ENCODE peak calls at places on chromosome 1, in ten cellular contexts. B is BE2C; C is fibroblast of lung; F is upper lobe of left lung; V is Panc1; G is kidney; A is heart right ventricle; R is lower lobe of right lung; W is CD8-positive, alpha-beta T cell; U is stomach. N is an unnamed sample.

GRCh38 chr1:72438270-72438669 is 155.9 kb upstream of the NEGR1 start:
- DNase-seq in B (no peak), C (peak; percentile 9), F (no peak), V (no peak), G (no peak), A (no peak), R (no peak), W (no peak), U (no peak), N (no peak)

GRCh38 chr1:72649211-72649888 is 367.0 kb upstream of the NEGR1 start:
- DNase-seq in B (no peak), C (no peak), F (no peak), V (no peak), G (peak; percentile 57), A (no peak), R (peak; percentile 40), W (no peak), U (no peak), N (no peak)

GRCh38 chr1:244271004-244271403 is 180.7 kb downstream of the ADSS2 start:
- DNase-seq in B (no peak), C (no peak), F (no peak), V (no peak), G (no peak), A (no peak), R (no peak), W (no peak), U (no peak), N (no peak)

GRCh38 chr1:111878096-111878495 is 111.4 kb downstream of the KCND3 start:
- DNase-seq in B (no peak), C (no peak), F (no peak), V (no peak), G (no peak), A (no peak), R (no peak), W (no peak), U (no peak), N (no peak)

GRCh38 chr1:209307836-209308235 is 275.7 kb upstream of the CAMK1G start:
- DNase-seq in B (no peak), C (no peak), F (no peak), V (no peak), G (no peak), A (no peak), R (no peak), W (no peak), U (no peak), N (no peak)

GRCh38 chr1:200161801-200162200 is 134.3 kb downstream of the NR5A2 start:
- DNase-seq in B (no peak), C (no peak), F (no peak), V (no peak), G (no peak), A (no peak), R (no peak), W (no peak), U (no peak), N (no peak)

GRCh38 chr1:167454304-167454928 is 63.9 kb downstream of the CD247 start:
- DNase-seq in B (peak; percentile 43), C (no peak), F (no peak), V (no peak), G (no peak), A (no peak), R (no peak), W (no peak), U (no peak), N (peak; percentile 44)

GRCh38 chr1:16224472-16224871 is 12.0 kb upstream of the ARHGEF19 start:
- DNase-seq in B (no peak), C (no peak), F (no peak), V (no peak), G (no peak), A (no peak), R (no peak), W (no peak), U (no peak), N (no peak)

GRCh38 chr1:91783423-91784162 is 102.4 kb downstream of the TGFBR3 start:
- DNase-seq in B (no peak), C (peak; percentile 84), F (no peak), V (no peak), G (no peak), A (no peak), R (no peak), W (no peak), U (no peak), N (no peak)

GRCh38 chr1:161706483-161707347 is at the start of gene FCRLA:
- DNase-seq in B (no peak), C (peak; percentile 74), F (no peak), V (no peak), G (no peak), A (peak; percentile 54), R (no peak), W (no peak), U (no peak), N (no peak)

GRCh38 chr1:181541947-181542346 is 58.6 kb downstream of the CACNA1E start:
- DNase-seq in B (no peak), C (peak; percentile 0), F (peak; percentile 31), V (no peak), G (no peak), A (peak; percentile 13), R (no peak), W (no peak), U (no peak), N (no peak)

GRCh38 chr1:171743014-171743870 is 1.4 kb upstream of the VAMP4 start:
- DNase-seq in B (no peak), C (peak; percentile 87), F (no peak), V (peak; percentile 59), G (no peak), A (no peak), R (no peak), W (no peak), U (no peak), N (no peak)

GRCh38 chr1:39003787-39004186 is 12.7 kb downstream of the AKIRIN1 start:
- DNase-seq in B (no peak), C (no peak), F (no peak), V (no peak), G (no peak), A (no peak), R (no peak), W (no peak), U (no peak), N (no peak)

GRCh38 chr1:19484793-19485361 is 462 bp downstream of the CAPZB start:
- DNase-seq in B (peak; percentile 25), C (no peak), F (no peak), V (no peak), G (no peak), A (no peak), R (peak; percentile 53), W (no peak), U (no peak), N (no peak)

GRCh38 chr1:86507935-86508582 is 38.8 kb upstream of the CLCA4 start:
- DNase-seq in B (no peak), C (peak; percentile 65), F (peak; percentile 49), V (no peak), G (no peak), A (no peak), R (no peak), W (no peak), U (no peak), N (no peak)

GRCh38 chr1:13550663-13551062 is 33.0 kb upstream of the PDPN start:
- DNase-seq in B (no peak), C (no peak), F (no peak), V (no peak), G (no peak), A (no peak), R (no peak), W (no peak), U (no peak), N (no peak)

GRCh38 chr1:182181167-182181572 is 119.7 kb upstream of the ZNF648 start:
- DNase-seq in B (no peak), C (no peak), F (peak; percentile 71), V (no peak), G (no peak), A (no peak), R (no peak), W (no peak), U (peak; percentile 67), N (no peak)

GRCh38 chr1:3053366-3053980 is 15.5 kb upstream of the PRDM16 start:
- DNase-seq in B (no peak), C (no peak), F (no peak), V (no peak), G (peak; percentile 59), A (no peak), R (no peak), W (no peak), U (no peak), N (no peak)

GRCh38 chr1:85320371-85321131 is 44.1 kb upstream of the BCL10 start:
- DNase-seq in B (no peak), C (peak; percentile 42), F (no peak), V (no peak), G (no peak), A (no peak), R (no peak), W (no peak), U (no peak), N (no peak)
- H3K4me1 ChIP-seq in B (no peaks in the 10 kb centered on the region), C (peaks cover 30% of the 10 kb centered on the region), F (no peaks in the 10 kb centered on the region), V (peaks cover 32% of the 10 kb centered on the region), G (no peaks in the 10 kb centered on the region), A (peaks cover 8% of the 10 kb centered on the region), R (peaks cover 11% of the 10 kb centered on the region), W (no peaks in the 10 kb centered on the region), U (no peaks in the 10 kb centered on the region), N (no peaks in the 10 kb centered on the region)

DNA sequence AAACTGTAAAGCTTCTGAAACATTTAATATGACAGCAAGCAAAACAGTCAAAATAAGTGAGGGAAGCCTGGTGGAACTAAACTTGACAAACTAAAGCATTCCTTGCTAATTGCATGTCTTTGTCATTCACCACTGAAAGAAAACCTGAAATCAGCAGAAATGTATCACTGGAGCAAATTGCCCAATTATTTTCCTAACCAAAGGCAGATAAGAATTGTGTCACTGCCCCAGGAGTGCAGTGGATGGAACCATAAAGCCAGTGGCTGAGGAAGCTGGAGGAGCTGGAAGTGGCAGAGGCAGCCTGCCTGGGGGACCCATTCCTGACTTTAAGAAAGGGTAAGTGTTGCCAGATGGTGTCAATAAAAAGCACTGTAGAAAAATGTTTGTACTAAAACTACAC is 2.7 kb upstream of the SLC30A10 start:
- DNase-seq in B (no peak), C (no peak), F (no peak), V (no peak), G (no peak), A (no peak), R (no peak), W (no peak), U (no peak), N (no peak)
- TF ChIP-seq CTCF in B (no peak), C (no peak), F (no peak), V (no peak), G (no peak), A (no peak), R (no peak), W (no peak), U (no peak), N (no peak)

DNA sequence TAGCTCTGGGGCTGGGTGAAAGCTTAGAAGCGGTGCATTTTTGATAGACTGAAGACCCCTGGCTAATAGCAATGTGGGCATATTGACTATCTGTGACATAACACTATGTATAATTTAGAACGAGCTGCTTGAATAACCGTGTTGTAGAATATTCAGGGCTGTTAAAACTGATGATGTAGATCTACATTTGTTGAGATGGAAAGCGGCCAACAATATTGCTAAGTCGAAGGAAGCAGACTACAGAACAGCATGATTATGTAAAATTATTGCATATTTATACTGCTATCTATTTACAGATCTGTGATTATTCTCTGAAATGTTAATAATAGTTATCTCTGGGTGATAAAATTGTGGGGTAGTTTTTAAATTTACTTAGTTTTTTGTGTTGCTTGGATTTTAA is 41.1 kb upstream of the BCL10 start:
- DNase-seq in B (no peak), C (peak; percentile 66), F (no peak), V (no peak), G (no peak), A (no peak), R (no peak), W (no peak), U (no peak), N (no peak)
- H3K4me1 ChIP-seq in B (no peaks in the 10 kb centered on the region), C (peaks cover 51% of the 10 kb centered on the region), F (peaks cover 16% of the 10 kb centered on the region), V (peaks cover 47% of the 10 kb centered on the region), G (peaks cover 10% of the 10 kb centered on the region), A (peaks cover 24% of the 10 kb centered on the region), R (peaks cover 26% of the 10 kb centered on the region), W (no peaks in the 10 kb centered on the region), U (no peaks in the 10 kb centered on the region), N (no peaks in the 10 kb centered on the region)

GRCh38 chr1:216726435-216726834 is 3.2 kb upstream of the ESRRG start:
- DNase-seq in B (no peak), C (no peak), F (no peak), V (no peak), G (no peak), A (no peak), R (no peak), W (no peak), U (no peak), N (no peak)
- TF ChIP-seq CTCF in B (peak; percentile 45), C (no peak), F (no peak), V (no peak), G (no peak), A (no peak), R (no peak), W (no peak), U (no peak), N (no peak)